ENCODE peak calls at places on chromosomes 4 and X, in four cellular contexts. T is fibroblast of the aortic adventitia, I is lower lobe of right lung, X is body of pancreas. K is an unnamed sample.

GRCh38 chrX:133966199-133966598 is 19.2 kb downstream of the GPC3 start:
- DNase-seq in T (no peak), I (no peak), X (no peak), K (no peak)

GRCh38 chr4:119321921-119322687 is at the start of gene FABP2:
- DNase-seq in T (no peak), I (no peak), X (no peak), K (no peak)

GRCh38 chrX:46209768-46210167 is 335.5 kb downstream of the ZNF674 start:
- DNase-seq in T (no peak), I (no peak), X (no peak), K (no peak)

GRCh38 chr4:76233534-76233933 is 18.0 kb upstream of the FAM47E start:
- DNase-seq in T (no peak), I (no peak), X (no peak), K (no peak)

GRCh38 chr4:145829629-145830395 is 108.8 kb downstream of the ZNF827 start:
- DNase-seq in T (no peak), I (no peak), X (no peak), K (peak; percentile 43)

GRCh38 chr4:24063771-24064170 is 173.9 kb upstream of the PPARGC1A start:
- DNase-seq in T (no peak), I (no peak), X (no peak), K (no peak)

GRCh38 chr4:80189956-80190671 is 7.2 kb upstream of the PRDM8 start:
- DNase-seq in T (peak; percentile 45), I (no peak), X (no peak), K (no peak)

GRCh38 chrX:11968470-11968869 is 169.8 kb upstream of the FRMPD4 start:
- DNase-seq in T (peak; percentile 35), I (no peak), X (no peak), K (no peak)

GRCh38 chr4:107916623-107917022 is 14.7 kb upstream of the CYP2U1 start:
- DNase-seq in T (no peak), I (no peak), X (no peak), K (no peak)

GRCh38 chrX:15511563-15511962 is 11.0 kb downstream of the BMX start:
- DNase-seq in T (no peak), I (no peak), X (no peak), K (no peak)

GRCh38 chrX:136574548-136574947 is 42.5 kb downstream of the VGLL1 start:
- DNase-seq in T (no peak), I (no peak), X (peak; percentile 11), K (no peak)

GRCh38 chrX:2220296-2220695 is 280.5 kb downstream of the DHRSX start:
- DNase-seq in T (no peak), I (no peak), X (no peak), K (no peak)

GRCh38 chr4:41287005-41287404 is 30.3 kb downstream of the UCHL1 start:
- DNase-seq in T (peak; percentile 7), I (no peak), X (no peak), K (no peak)

GRCh38 chrX:154443479-154443910 is 446 bp upstream of the FAM50A start:
- DNase-seq in T (no peak), I (no peak), X (no peak), K (no peak)

GRCh38 chr4:140092094-140092820 is 61.7 kb downstream of the MAML3 start:
- DNase-seq in T (no peak), I (peak; percentile 54), X (peak; percentile 43), K (no peak)

GRCh38 chr4:55435136-55435535 is 39.4 kb downstream of the TMEM165 start:
- DNase-seq in T (peak; percentile 51), I (no peak), X (no peak), K (no peak)

GRCh38 chrX:17553451-17553850 is 178.5 kb downstream of the NHS start:
- DNase-seq in T (peak; percentile 86), I (no peak), X (no peak), K (no peak)

GRCh38 chr4:71184195-71184781 is 154.5 kb upstream of the SLC4A4 start:
- DNase-seq in T (peak; percentile 79), I (no peak), X (peak; percentile 61), K (peak; percentile 22)

GRCh38 chr4:149008415-149009025 is 566.3 kb upstream of the NR3C2 start:
- DNase-seq in T (no peak), I (no peak), X (no peak), K (no peak)

GRCh38 chr4:74111990-74112389 is 13.0 kb upstream of the CXCL2 start:
- DNase-seq in T (peak; percentile 96), I (peak; percentile 55), X (peak; percentile 30), K (no peak)

GRCh38 chrX:48927736-48928382 is 9.0 kb upstream of the PIM2 start:
- DNase-seq in T (no peak), I (no peak), X (no peak), K (no peak)

GRCh38 chr4:2786152-2786671 is 6.7 kb upstream of the SH3BP2 start:
- DNase-seq in T (no peak), I (peak; percentile 35), X (no peak), K (no peak)

GRCh38 chr4:177442623-177443155 is 452 bp upstream of the AGA start:
- DNase-seq in T (no peak), I (no peak), X (no peak), K (peak; percentile 12)

GRCh38 chr4:173878701-173879100 is 348.7 kb upstream of the HAND2 start:
- DNase-seq in T (peak; percentile 99), I (no peak), X (no peak), K (no peak)

GRCh38 chrX:29466441-29466840 is 748.9 kb upstream of the MAGEB2 start:
- DNase-seq in T (peak; percentile 55), I (no peak), X (no peak), K (no peak)

GRCh38 chr4:47490550-47490949 is 5.5 kb downstream of the ATP10D start:
- DNase-seq in T (peak; percentile 40), I (no peak), X (no peak), K (no peak)

GRCh38 chr4:76601791-76602190 is 166.8 kb downstream of the SHROOM3 start:
- DNase-seq in T (peak; percentile 80), I (no peak), X (no peak), K (no peak)

GRCh38 chrX:24515447-24515846 is 50.4 kb downstream of the PDK3 start:
- DNase-seq in T (peak; percentile 21), I (no peak), X (no peak), K (no peak)

GRCh38 chrX:104419211-104419610 is 146.8 kb upstream of the IL1RAPL2 start:
- DNase-seq in T (peak; percentile 4), I (no peak), X (no peak), K (no peak)

GRCh38 chrX:19909761-19910160 is 22.4 kb upstream of the SH3KBP1 start:
- DNase-seq in T (no peak), I (no peak), X (no peak), K (no peak)

GRCh38 chrX:19911784-19912183 is 24.4 kb upstream of the SH3KBP1 start:
- DNase-seq in T (no peak), I (no peak), X (no peak), K (no peak)

GRCh38 chrX:19904778-19905367 is 17.5 kb upstream of the SH3KBP1 start:
- DNase-seq in T (peak; percentile 65), I (no peak), X (peak; percentile 29), K (no peak)

GRCh38 chrX:19906293-19906692 is 18.9 kb upstream of the SH3KBP1 start:
- DNase-seq in T (no peak), I (no peak), X (no peak), K (no peak)

DNA sequence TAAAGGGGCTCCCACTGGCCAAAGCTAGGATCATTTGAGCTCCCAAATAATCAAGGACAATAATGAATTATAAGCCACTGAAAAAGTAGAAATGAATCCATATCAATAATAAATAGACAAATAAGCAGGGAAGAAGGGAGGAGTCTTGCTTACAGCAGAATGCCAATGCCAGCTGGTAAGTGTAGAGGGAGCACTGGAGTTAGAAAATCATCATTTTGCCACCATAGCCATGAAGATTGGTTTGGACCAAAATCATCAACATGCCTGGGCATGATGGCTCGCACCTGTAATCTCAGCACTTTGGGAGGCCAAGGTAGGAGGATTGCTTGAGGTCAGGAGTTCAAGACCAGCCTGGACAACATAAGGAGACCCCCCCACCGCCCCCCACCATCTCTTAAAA is 20.4 kb upstream of the SH3KBP1 start:
- DNase-seq in T (no peak), I (no peak), X (no peak), K (no peak)
- TF ChIP-seq CTCF in T (no peak), I (no peak), X (no peak), K (no peak)

DNA sequence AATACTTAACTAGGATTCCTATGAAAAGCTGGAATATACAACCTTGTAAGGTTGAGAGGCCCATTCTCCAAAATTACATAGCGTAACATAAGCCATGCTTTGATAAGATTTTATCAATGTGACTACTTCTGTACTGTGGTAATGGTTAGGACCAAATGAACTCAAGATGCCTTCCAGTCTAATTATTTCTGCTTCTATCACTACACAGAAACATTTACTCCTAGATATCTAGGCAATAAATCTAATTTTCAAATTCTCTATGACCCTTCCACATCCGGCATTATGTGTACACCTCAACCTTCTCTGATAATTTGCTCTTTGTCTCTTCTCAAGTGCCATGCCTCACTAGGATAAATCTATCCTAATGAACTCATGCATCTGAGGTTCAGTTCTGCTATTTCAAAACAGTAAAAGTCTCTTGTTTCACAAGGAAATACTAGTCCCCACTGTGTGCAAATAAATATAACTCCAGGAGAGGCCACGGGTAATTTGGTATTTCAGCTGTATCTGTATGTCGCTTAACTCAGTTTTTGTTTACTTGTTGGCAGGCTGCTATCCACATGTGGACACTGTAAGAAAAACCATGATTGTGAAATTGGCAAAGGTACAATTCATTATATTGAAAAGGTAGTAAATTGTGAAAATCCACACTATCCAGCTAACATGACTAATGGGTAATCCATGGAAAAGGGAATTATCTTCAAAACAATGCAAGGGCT is 93.3 kb downstream of the PRDM5 start:
- DNase-seq in T (peak; percentile 38), I (no peak), X (no peak), K (no peak)
- H3K4me3 ChIP-seq in T (no peak overlapping the region), I (no peak overlapping the region), X (no peak overlapping the region), K (no peak overlapping the region)

DNA sequence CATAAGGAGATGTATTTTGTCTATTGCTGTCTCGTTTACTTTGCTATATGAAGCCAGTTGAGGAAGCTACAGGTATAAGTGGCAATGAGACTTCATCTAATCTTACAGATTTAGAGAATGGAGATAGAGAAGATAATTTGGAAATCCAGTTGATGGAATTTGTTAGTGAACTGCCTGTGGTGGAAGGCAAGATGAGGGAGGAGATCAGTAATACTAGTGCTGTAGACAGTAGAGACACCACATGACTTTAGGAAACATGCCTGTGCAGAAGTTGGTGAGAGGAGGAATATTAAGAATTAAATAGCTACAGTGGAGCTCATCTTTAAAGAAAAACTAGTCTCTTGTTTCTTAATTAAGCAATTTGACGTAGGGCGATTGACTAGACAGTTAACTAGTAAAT is 51.3 kb downstream of the RBPJ start:
- DNase-seq in T (no peak), I (no peak), X (no peak), K (no peak)
- TF ChIP-seq CTCF in T (no peak), I (no peak), X (no peak), K (no peak)

GRCh38 chr4:129093173-129093974 is at the start of gene SCLT1:
- DNase-seq in T (peak; percentile 98), I (peak; percentile 100), X (peak; percentile 99), K (peak; percentile 95)

GRCh38 chr4:129092636-129093172 is 635 bp downstream of the SCLT1 start:
- DNase-seq in T (peak; percentile 35), I (no peak), X (no peak), K (no peak)

GRCh38 chr4:129095811-129096454 is at the start of gene C4orf33:
- DNase-seq in T (peak; percentile 74), I (peak; percentile 81), X (peak; percentile 73), K (peak; percentile 74)

GRCh38 chr4:129098578-129098977 is 2.6 kb downstream of the C4orf33 start:
- DNase-seq in T (no peak), I (no peak), X (no peak), K (no peak)

DNA sequence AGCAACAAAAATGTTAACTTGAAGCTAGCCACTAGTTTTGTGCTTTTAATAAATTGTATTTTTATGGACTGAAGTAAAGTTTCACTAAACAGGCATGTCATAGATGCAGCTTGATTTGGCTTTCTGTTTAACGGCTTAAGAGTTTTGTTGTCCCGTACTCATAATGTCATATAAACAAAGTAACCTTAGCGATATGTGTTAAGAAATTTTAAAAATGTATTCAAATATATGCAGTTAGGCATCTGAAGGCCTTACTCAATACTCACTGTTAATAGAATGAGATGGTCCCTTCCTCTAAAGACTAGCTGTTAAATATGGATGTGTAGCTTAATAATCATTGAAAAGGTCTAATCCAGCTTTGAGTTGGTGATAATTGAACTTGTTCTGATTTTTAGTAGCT is 1.0 kb upstream of the SCLT1 start:
- DNase-seq in T (peak; percentile 2), I (no peak), X (no peak), K (no peak)
- H3K4me3 ChIP-seq in T (no peak overlapping the region), I (peak overlapping the region; percentile 70), X (no peak overlapping the region), K (peak overlapping the region; percentile 91)

K was measured in GM12864.